ENCODE peak calls at places on chromosomes 7 and 10, in five cellular contexts. N is AG10803, L is choroid plexus epithelial cell, A is AG04450, Z is breast epithelium. S is an unnamed sample.

GRCh38 chr7:50317221-50317678 is 12.7 kb downstream of the IKZF1 start:
- DNase-seq in N (no peak), L (no peak), A (no peak), Z (no peak), S (no peak)

GRCh38 chr7:157811946-157812345 is 475.1 kb downstream of the DNAJB6 start:
- DNase-seq in N (no peak), L (no peak), A (no peak), Z (no peak), S (no peak)

GRCh38 chr7:98294798-98295382 is 13.4 kb downstream of the BRI3 start:
- DNase-seq in N (peak; percentile 51), L (peak; percentile 73), A (no peak), Z (no peak), S (no peak)

GRCh38 chr10:22629126-22629525 is 85.3 kb downstream of the PIP4K2A start:
- DNase-seq in N (peak; percentile 25), L (no peak), A (no peak), Z (no peak), S (peak; percentile 20)

GRCh38 chr7:8389898-8390642 is 43.3 kb upstream of the NXPH1 start:
- DNase-seq in N (no peak), L (no peak), A (no peak), Z (no peak), S (no peak)

GRCh38 chr10:133600657-133601056 is 25.9 kb downstream of the FRG2B start:
- DNase-seq in N (no peak), L (no peak), A (no peak), Z (no peak), S (no peak)

GRCh38 chr7:16071246-16071857 is 350.0 kb downstream of the CRPPA start:
- DNase-seq in N (peak; percentile 69), L (peak; percentile 82), A (peak; percentile 41), Z (no peak), S (peak; percentile 80)

GRCh38 chr10:91043173-91043910 is 122.5 kb upstream of the ANKRD1 start:
- DNase-seq in N (peak; percentile 25), L (peak; percentile 74), A (no peak), Z (no peak), S (peak; percentile 50)

GRCh38 chr10:108112218-108112617 is 947.7 kb upstream of the SORCS1 start:
- DNase-seq in N (peak; percentile 4), L (peak; percentile 4), A (no peak), Z (no peak), S (no peak)

GRCh38 chr10:56090914-56091540 is 270.0 kb downstream of the ZWINT start:
- DNase-seq in N (no peak), L (no peak), A (no peak), Z (no peak), S (no peak)

GRCh38 chr10:117541405-117541908 is 1.1 kb upstream of the EMX2 start:
- DNase-seq in N (peak; percentile 92), L (peak; percentile 85), A (no peak), Z (no peak), S (no peak)

GRCh38 chr7:157250605-157251228 is 86.1 kb upstream of the DNAJB6 start:
- DNase-seq in N (peak; percentile 67), L (peak; percentile 81), A (no peak), Z (no peak), S (peak; percentile 63)

GRCh38 chr7:35519971-35520809 is 174.7 kb downstream of the HERPUD2 start:
- DNase-seq in N (peak; percentile 54), L (peak; percentile 85), A (peak; percentile 13), Z (peak; percentile 20), S (peak; percentile 80)

GRCh38 chr7:158583810-158584209 is 3.8 kb downstream of the PTPRN2 start:
- DNase-seq in N (no peak), L (no peak), A (no peak), Z (no peak), S (no peak)

GRCh38 chr10:128734161-128734560 is 607.9 kb upstream of the MKI67 start:
- DNase-seq in N (no peak), L (no peak), A (no peak), Z (no peak), S (no peak)

GRCh38 chr10:68561804-68562649 is 1.9 kb downstream of the TET1 start:
- DNase-seq in N (no peak), L (peak; percentile 35), A (no peak), Z (no peak), S (no peak)

GRCh38 chr10:61404771-61405170 is 48.4 kb downstream of the TMEM26 start:
- DNase-seq in N (peak; percentile 76), L (peak; percentile 73), A (peak; percentile 21), Z (no peak), S (peak; percentile 60)

GRCh38 chr7:96747413-96747940 is 37.8 kb upstream of the SEM1 start:
- DNase-seq in N (no peak), L (no peak), A (no peak), Z (no peak), S (no peak)

GRCh38 chr7:139861794-139862193 is 32.7 kb downstream of the TBXAS1 start:
- DNase-seq in N (no peak), L (no peak), A (no peak), Z (no peak), S (no peak)

GRCh38 chr7:37007319-37007718 is 283.0 kb upstream of the AOAH start:
- DNase-seq in N (no peak), L (no peak), A (no peak), Z (no peak), S (no peak)

GRCh38 chr10:133143200-133143533 is 16.9 kb upstream of the KNDC1 start:
- DNase-seq in N (no peak), L (no peak), A (no peak), Z (no peak), S (no peak)

GRCh38 chr10:71581376-71581775 is 138.2 kb downstream of the C10orf105 start:
- DNase-seq in N (no peak), L (no peak), A (no peak), Z (no peak), S (no peak)

GRCh38 chr10:76329891-76330575 is 898.6 kb downstream of the LRMDA start:
- DNase-seq in N (peak; percentile 47), L (peak; percentile 13), A (no peak), Z (no peak), S (peak; percentile 69)

GRCh38 chr7:105151152-105151551 is 137.1 kb downstream of the KMT2E start:
- DNase-seq in N (no peak), L (no peak), A (no peak), Z (no peak), S (no peak)
- H3K4me3 ChIP-seq in N (no peak overlapping the region), L (no peak overlapping the region), A (no peak overlapping the region), Z (no peak overlapping the region), S (no peak overlapping the region)

GRCh38 chr7:47979832-47980181 is 392 bp upstream of the HUS1 start:
- DNase-seq in N (no peak), L (no peak), A (no peak), Z (no peak), S (no peak)

GRCh38 chr7:47978790-47979144 is 648 bp downstream of the HUS1 start:
- DNase-seq in N (no peak), L (no peak), A (no peak), Z (no peak), S (no peak)

GRCh38 chr7:47982610-47983009 is 3.2 kb upstream of the HUS1 start:
- DNase-seq in N (no peak), L (no peak), A (no peak), Z (no peak), S (no peak)

GRCh38 chr7:47973739-47974138 is 5.7 kb downstream of the HUS1 start:
- DNase-seq in N (no peak), L (no peak), A (no peak), Z (no peak), S (no peak)

GRCh38 chr7:47979145-47979831 is at the start of gene HUS1:
- DNase-seq in N (peak; percentile 89), L (peak; percentile 80), A (peak; percentile 59), Z (peak; percentile 83), S (peak; percentile 86)
- TF ChIP-seq CTCF in N (no peak), L (no peak), A (no peak), Z (no peak), S (no peak)

DNA sequence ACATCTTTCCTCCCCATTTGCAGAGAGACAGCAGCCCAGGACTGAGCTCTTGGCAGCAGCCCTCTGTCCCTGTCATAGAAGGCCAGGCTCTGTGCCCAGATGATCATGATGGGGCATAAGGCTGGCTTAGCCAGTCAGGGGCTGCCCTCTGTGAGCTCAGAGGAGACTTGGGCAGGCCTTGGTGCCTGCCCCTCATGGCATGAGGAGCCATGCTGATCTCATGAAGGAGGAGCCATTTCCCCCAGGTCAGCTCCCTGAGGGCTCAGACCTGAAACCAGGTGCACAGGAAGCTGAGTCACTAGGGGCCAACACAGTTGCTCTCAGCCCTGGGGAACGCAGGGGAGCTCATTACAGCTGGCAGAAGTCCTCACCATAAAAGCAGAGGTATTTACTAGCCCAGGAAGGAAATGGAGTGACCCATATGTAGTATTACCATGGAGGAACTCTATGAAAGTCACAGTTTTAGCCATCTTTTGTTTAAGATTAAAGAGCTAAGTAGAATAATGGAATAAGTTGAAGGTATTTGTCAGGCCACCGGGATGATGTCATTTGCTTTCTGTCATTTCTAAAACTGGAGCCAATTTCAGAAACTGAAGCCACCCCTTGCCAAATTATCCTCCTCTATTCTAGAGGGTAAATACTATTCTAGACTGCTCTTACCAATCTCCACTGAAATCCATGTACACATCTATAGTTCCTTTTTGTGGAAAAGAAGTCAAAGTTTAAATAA is 362.4 kb upstream of the ZNF32 start:
- DNase-seq in N (no peak), L (no peak), A (no peak), Z (no peak), S (no peak)
- H3K4me3 ChIP-seq in N (no peak overlapping the region), L (no peak overlapping the region), A (no peak overlapping the region), Z (no peak overlapping the region), S (no peak overlapping the region)

GRCh38 chr7:82172017-82172416 is 271.6 kb downstream of the CACNA2D1 start:
- DNase-seq in N (no peak), L (peak; percentile 53), A (no peak), Z (no peak), S (peak; percentile 36)
- TF ChIP-seq CTCF in N (peak; percentile 3), L (peak; percentile 29), A (peak; percentile 20), Z (no peak), S (peak; percentile 6)